ENCODE peak calls at places on chromosomes 4 and X, in five cellular contexts. E is CD8-positive, alpha-beta T cell; H is suprapubic skin; P is psoas muscle; A is right cardiac atrium. V is an unnamed sample. For H3K4me1, the result is how much of the 10 kb centered on the place peaks cover.

GRCh38 chr4:121252224-121252806 is 88.2 kb upstream of the TNIP3 start:
- DNase-seq in E (peak), H (no peak), P (peak), A (peak), V (peak)

GRCh38 chr4:72489267-72489666 is 79.8 kb downstream of the ADAMTS3 start:
- DNase-seq in E (no peak), H (no peak), P (no peak), A (no peak), V (no peak)

GRCh38 chrX:87310780-87311179 is 206.8 kb upstream of the KLHL4 start:
- DNase-seq in E (no peak), H (no peak), P (no peak), A (no peak), V (no peak)

GRCh38 chr4:99945718-99946345 is 586 bp downstream of the DNAJB14 start:
- DNase-seq in E (no peak), H (no peak), P (no peak), A (no peak), V (no peak)

GRCh38 chr4:173529505-173530325 is at the start of gene HAND2:
- DNase-seq in E (no peak), H (no peak), P (no peak), A (peak), V (no peak)

GRCh38 chr4:15234101-15234500 is 193.7 kb upstream of the C1QTNF7 start:
- DNase-seq in E (no peak), H (no peak), P (no peak), A (no peak), V (no peak)

GRCh38 chr4:125045311-125045710 is 269.4 kb upstream of the FAT4 start:
- DNase-seq in E (no peak), H (no peak), P (no peak), A (no peak), V (no peak)

GRCh38 chrX:12984629-12985303 is 9.9 kb downstream of the TMSB4X start:
- DNase-seq in E (peak), H (no peak), P (no peak), A (no peak), V (no peak)

GRCh38 chrX:31165241-31166035 is 93.6 kb upstream of the FTHL17 start:
- DNase-seq in E (no peak), H (no peak), P (no peak), A (no peak), V (no peak)

GRCh38 chr4:47577779-47578553 is 92.9 kb downstream of the ATP10D start:
- DNase-seq in E (no peak), H (no peak), P (no peak), A (no peak), V (no peak)

GRCh38 chr4:156898373-156899117 is 73.1 kb downstream of the PDGFC start:
- DNase-seq in E (no peak), H (no peak), P (no peak), A (no peak), V (no peak)

GRCh38 chrX:55142919-55143310 is 54.1 kb downstream of the PAGE2 start:
- DNase-seq in E (no peak), H (no peak), P (no peak), A (no peak), V (no peak)

GRCh38 chrX:115966920-115967319 is 203.6 kb upstream of the AGTR2 start:
- DNase-seq in E (no peak), H (no peak), P (no peak), A (no peak), V (no peak)

GRCh38 chr4:88985088-88985779 is 71.8 kb downstream of the FAM13A start:
- DNase-seq in E (no peak), H (no peak), P (no peak), A (no peak), V (no peak)

GRCh38 chr4:124932447-124932846 is 219.9 kb upstream of the ANKRD50 start:
- DNase-seq in E (no peak), H (no peak), P (no peak), A (no peak), V (no peak)

GRCh38 chrX:13380230-13380629 is 60.4 kb upstream of the ATXN3L start:
- DNase-seq in E (no peak), H (no peak), P (no peak), A (no peak), V (no peak)

GRCh38 chrX:109614951-109615350 is 10.0 kb downstream of the KCNE5 start:
- DNase-seq in E (no peak), H (no peak), P (no peak), A (no peak), V (no peak)

GRCh38 chr4:25970691-25971427 is 56.8 kb downstream of the SMIM20 start:
- DNase-seq in E (no peak), H (peak), P (no peak), A (no peak), V (no peak)

GRCh38 chrX:78104447-78105176 is 564 bp downstream of the PGK1 start:
- DNase-seq in E (peak), H (peak), P (peak), A (peak), V (peak)

GRCh38 chr4:64001229-64001898 is 407.9 kb downstream of the TECRL start:
- DNase-seq in E (no peak), H (no peak), P (no peak), A (no peak), V (no peak)

GRCh38 chrX:118974088-118974907 is at the start of gene LONRF3:
- DNase-seq in E (peak), H (peak), P (peak), A (peak), V (peak)

GRCh38 chrX:39253551-39253950 is 452.3 kb downstream of the MID1IP1 start:
- DNase-seq in E (no peak), H (no peak), P (no peak), A (no peak), V (no peak)

GRCh38 chrX:88853925-88854324 is 106.9 kb downstream of the CPXCR1 start:
- DNase-seq in E (no peak), H (no peak), P (no peak), A (no peak), V (no peak)

GRCh38 chr4:64158648-64159326 is 250.5 kb downstream of the TECRL start:
- DNase-seq in E (peak), H (no peak), P (no peak), A (peak), V (no peak)

GRCh38 chrX:48505481-48505880 is 3.3 kb upstream of the PORCN start:
- DNase-seq in E (no peak), H (no peak), P (no peak), A (no peak), V (no peak)

GRCh38 chrX:22063284-22063683 is 31.2 kb downstream of the PHEX start:
- DNase-seq in E (no peak), H (no peak), P (no peak), A (no peak), V (no peak)

GRCh38 chr4:94516067-94516466 is 64.3 kb downstream of the PDLIM5 start:
- DNase-seq in E (no peak), H (no peak), P (no peak), A (no peak), V (no peak)

GRCh38 chrX:6468716-6469115 is 66.2 kb downstream of the VCX3A start:
- DNase-seq in E (no peak), H (no peak), P (no peak), A (no peak), V (no peak)

DNA sequence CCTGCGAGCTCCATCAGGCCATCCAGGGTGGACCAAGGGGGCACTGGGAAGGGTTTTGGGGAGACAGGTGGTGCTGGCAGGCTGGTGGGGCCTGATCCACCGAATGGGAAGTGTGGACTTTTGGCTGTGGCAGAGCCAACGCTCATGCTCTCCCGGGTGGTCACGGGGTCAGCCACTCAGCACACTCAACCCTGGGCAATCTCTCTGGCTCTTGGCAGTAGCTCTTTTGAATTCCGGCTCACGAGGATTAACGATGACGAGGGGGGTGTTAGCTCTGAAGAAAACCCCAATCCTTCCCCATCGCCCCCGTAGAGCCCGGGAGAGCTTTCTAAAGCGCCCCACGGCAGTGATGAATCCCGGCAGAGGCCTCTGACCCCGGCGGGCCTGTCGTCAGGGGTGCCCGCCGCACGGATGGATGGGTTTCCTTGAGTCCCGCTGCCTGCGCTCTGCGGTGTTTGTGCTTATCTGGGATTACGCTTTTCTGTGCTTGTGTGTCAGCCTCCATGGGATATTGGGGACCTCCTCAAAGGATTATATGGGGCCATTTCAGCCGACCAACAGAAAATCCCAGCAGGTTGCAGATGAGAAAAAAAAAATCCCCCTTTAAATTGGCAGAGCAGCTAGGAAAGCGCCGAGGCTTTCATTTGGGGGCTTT is 156.8 kb upstream of the PSAPL1 start:
- DNase-seq in E (no peak), H (no peak), P (no peak), A (no peak), V (no peak)
- H3K4me1 ChIP-seq in E (under half), H (under half), P (under half), A (under half), V (under half)

GRCh38 chr4:98558770-98559169 is 99.6 kb downstream of the TSPAN5 start:
- DNase-seq in E (no peak), H (no peak), P (no peak), A (no peak), V (no peak)

GRCh38 chr4:98558366-98558765 is 100.0 kb downstream of the TSPAN5 start:
- DNase-seq in E (no peak), H (no peak), P (no peak), A (no peak), V (no peak)

GRCh38 chr4:98555798-98556445 is 102.5 kb downstream of the TSPAN5 start:
- DNase-seq in E (no peak), H (no peak), P (no peak), A (no peak), V (no peak)

GRCh38 chr4:98556451-98556850 is 102.0 kb downstream of the TSPAN5 start:
- DNase-seq in E (no peak), H (no peak), P (no peak), A (no peak), V (no peak)

DNA sequence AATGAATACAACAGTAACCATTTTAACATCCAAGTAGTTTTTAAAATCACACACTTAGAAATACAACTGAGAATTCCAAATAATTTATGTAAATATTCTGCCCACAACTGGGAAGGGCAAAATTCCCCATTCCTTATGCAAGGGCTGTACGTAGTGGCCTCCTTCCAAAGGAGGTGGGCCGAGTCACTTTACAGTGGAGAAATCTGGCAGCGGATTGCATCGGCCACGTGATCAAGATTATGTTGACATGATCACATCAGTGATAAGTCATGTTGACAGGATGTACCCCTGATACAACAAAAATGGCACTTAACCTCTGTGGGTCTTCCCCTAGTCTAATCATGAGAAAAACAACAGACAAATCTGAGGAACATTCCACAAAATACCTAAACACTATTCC is 100.9 kb downstream of the TSPAN5 start:
- DNase-seq in E (no peak), H (no peak), P (no peak), A (no peak), V (peak)
- H3K27ac ChIP-seq in E (no peak), H (no peak), P (no peak), A (no peak), V (no peak)

DNA sequence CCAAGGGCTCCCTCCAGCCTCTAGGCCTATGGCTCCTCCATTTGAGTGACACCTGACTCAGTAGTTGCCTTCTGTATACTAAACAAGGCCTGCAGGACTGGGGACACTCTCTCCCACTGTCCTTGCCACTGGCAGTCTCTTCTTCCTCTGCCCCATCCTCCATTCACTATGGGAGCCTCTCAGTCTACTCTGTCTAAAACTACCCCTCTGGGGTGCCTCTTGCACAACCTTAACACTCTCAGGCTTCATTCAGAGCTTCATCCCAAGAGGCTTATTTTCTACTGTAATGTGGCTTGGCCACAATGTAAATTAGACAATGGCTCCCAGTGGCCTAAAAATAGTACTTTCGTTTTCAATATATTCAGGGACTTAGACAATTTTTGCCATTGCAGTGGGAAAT is 133.0 kb downstream of the ZC4H2 start:
- DNase-seq in E (no peak), H (no peak), P (no peak), A (no peak), V (no peak)
- H3K4me1 ChIP-seq in E (under half), H (under half), P (under half), A (under half), V (under half)

DNA sequence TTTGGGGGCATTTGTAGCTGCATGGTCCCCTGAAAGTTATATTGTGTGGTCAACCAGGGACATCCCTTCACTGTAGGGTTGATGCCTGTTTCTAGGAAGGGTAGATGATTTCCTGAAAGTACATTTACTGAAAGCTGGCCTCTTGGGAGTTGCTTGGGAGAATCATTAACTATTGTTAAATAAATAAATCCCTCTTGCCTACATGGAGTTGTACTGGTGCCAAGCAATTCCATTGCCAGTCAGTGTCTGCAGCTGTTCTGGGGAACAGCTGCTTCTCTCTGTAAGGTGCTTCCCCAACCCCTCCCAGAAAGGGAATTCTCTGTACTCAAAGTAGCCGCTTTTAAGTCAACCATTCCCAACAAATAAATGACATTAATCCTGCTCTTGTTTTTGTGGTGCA is 51.1 kb downstream of the C4orf51 start:
- DNase-seq in E (no peak), H (no peak), P (no peak), A (no peak), V (no peak)
- H3K27ac ChIP-seq in E (no peak), H (no peak), P (peak), A (no peak), V (no peak)

GRCh38 chr4:3367866-3368265 is 73.9 kb upstream of the HGFAC start:
- DNase-seq in E (no peak), H (no peak), P (no peak), A (no peak), V (no peak)

GRCh38 chr4:3366893-3367775 is 74.3 kb downstream of the RGS12 start:
- DNase-seq in E (no peak), H (no peak), P (no peak), A (no peak), V (no peak)

GRCh38 chr4:3368841-3369760 is 72.7 kb upstream of the HGFAC start:
- DNase-seq in E (no peak), H (no peak), P (no peak), A (peak), V (no peak)

GRCh38 chr4:3369781-3370660 is 71.7 kb upstream of the HGFAC start:
- DNase-seq in E (no peak), H (no peak), P (no peak), A (peak), V (peak)

DNA sequence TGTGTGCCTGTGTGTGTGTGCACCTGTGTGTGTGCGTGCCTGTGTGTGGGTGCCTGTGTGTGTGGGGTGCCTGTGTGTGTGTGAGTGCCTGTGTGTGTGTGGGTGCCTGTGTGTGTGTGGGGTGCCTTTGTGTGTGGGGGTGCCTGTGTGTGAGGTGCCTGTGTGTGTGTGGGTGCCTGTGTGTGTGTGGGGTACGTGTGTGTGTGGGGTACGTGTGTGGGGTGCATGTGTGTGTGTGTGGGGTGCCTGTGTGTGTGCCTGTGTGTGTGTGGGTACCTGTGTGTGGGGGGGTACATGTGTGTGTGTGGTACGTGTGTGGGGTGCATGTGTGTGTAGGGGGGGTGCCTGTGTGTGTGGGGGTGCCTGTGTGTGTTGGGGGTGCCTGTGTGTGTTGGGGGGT is 73.4 kb upstream of the HGFAC start:
- DNase-seq in E (no peak), H (no peak), P (no peak), A (no peak), V (no peak)
- H3K4me1 ChIP-seq in E (under half), H (under half), P (under half), A (under half), V (under half)

GRCh38 chr4:87141428-87141827 is 79.0 kb downstream of the KLHL8 start:
- DNase-seq in E (no peak), H (no peak), P (no peak), A (no peak), V (no peak)
- H3K27ac ChIP-seq in E (no peak), H (no peak), P (peak), A (no peak), V (no peak)

GRCh38 chr4:40246547-40246900 is 49.7 kb downstream of the RHOH start:
- DNase-seq in E (no peak), H (no peak), P (no peak), A (no peak), V (no peak)
- H3K4me1 ChIP-seq in E (half or more), H (under half), P (under half), A (under half), V (under half)

DNA sequence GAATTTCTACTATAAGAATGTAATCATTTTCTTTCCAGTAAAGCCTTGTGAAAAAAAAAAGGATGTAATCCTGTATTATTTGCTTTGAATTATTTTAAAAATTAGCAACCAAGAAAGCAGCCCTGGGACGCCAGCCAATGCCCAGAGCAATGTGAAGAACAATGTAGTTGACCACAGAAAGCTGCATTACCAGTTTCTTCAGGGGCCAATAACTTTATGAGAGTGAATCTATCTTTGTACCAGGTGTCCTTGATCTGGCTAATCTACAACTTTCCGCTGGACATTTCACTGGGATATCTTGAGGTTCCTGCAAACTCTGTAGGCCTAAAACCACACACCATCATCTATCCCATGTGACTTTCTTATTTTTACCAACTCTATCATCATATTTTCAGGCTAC is 7.6 kb upstream of the KLHL2 start:
- DNase-seq in E (no peak), H (no peak), P (no peak), A (no peak), V (no peak)
- H3K27ac ChIP-seq in E (no peak), H (no peak), P (no peak), A (no peak), V (no peak)

GRCh38 chr4:153485860-153486259 is 19.7 kb downstream of the TMEM131L start:
- DNase-seq in E (no peak), H (no peak), P (no peak), A (no peak), V (no peak)
- H3K4me1 ChIP-seq in E (half or more), H (half or more), P (half or more), A (under half), V (half or more)

GRCh38 chr4:37994569-37994968 is 34.4 kb downstream of the PTTG2 start:
- DNase-seq in E (no peak), H (no peak), P (no peak), A (no peak), V (no peak)

GRCh38 chr4:37995299-37995821 is 35.2 kb downstream of the PTTG2 start:
- DNase-seq in E (no peak), H (no peak), P (no peak), A (no peak), V (no peak)

GRCh38 chr4:37995981-37996770 is 36.0 kb downstream of the PTTG2 start:
- DNase-seq in E (no peak), H (no peak), P (no peak), A (peak), V (no peak)

GRCh38 chr4:37991623-37992410 is 31.6 kb downstream of the PTTG2 start:
- DNase-seq in E (no peak), H (no peak), P (no peak), A (no peak), V (no peak)

GRCh38 chr4:37993806-37994205 is 33.6 kb downstream of the PTTG2 start:
- DNase-seq in E (no peak), H (no peak), P (no peak), A (no peak), V (no peak)
- H3K27ac ChIP-seq in E (no peak), H (no peak), P (no peak), A (no peak), V (no peak)

V was measured in lower lobe of right lung.